ENCODE peak calls at places on chromosomes 1 and 21, in four cellular contexts. O, S, Q and D are unnamed samples.

GRCh38 chr1:158002630-158003408 is 9.4 kb downstream of the KIRREL1 start:
- DNase-seq in O (no peak), S (no peak), Q (no peak), D (no peak)

GRCh38 chr1:16064536-16065196 is 8.8 kb downstream of the FAM131C start:
- DNase-seq in O (no peak), S (no peak), Q (no peak), D (no peak)

GRCh38 chr1:170987397-170987796 is 52.1 kb downstream of the MROH9 start:
- DNase-seq in O (no peak), S (no peak), Q (no peak), D (no peak)

GRCh38 chr1:111848852-111849545 is 93.3 kb downstream of the DDX20 start:
- DNase-seq in O (no peak), S (no peak), Q (no peak), D (no peak)

GRCh38 chr1:230517786-230518185 is 91.7 kb upstream of the PGBD5 start:
- DNase-seq in O (no peak), S (no peak), Q (no peak), D (no peak)

GRCh38 chr1:44405804-44406743 is 1.0 kb downstream of the RNF220 start:
- DNase-seq in O (no peak), S (peak), Q (no peak), D (no peak)

GRCh38 chr21:44054710-44055109 is 42.6 kb downstream of the TRAPPC10 start:
- DNase-seq in O (no peak), S (no peak), Q (peak), D (no peak)

GRCh38 chr21:41315726-41316125 is 875 bp upstream of the FAM3B start:
- DNase-seq in O (no peak), S (no peak), Q (no peak), D (no peak)

GRCh38 chr1:18554597-18554996 is 73.9 kb downstream of the KLHDC7A start:
- DNase-seq in O (no peak), S (no peak), Q (no peak), D (no peak)

GRCh38 chr1:74729741-74730478 is 2.9 kb downstream of the CRYZ start:
- DNase-seq in O (no peak), S (no peak), Q (peak), D (no peak)

GRCh38 chr1:228216371-228217320 is 8.8 kb downstream of the OBSCN start:
- DNase-seq in O (no peak), S (peak), Q (no peak), D (no peak)

GRCh38 chr1:233394860-233395717 is 67.6 kb downstream of the MAP3K21 start:
- DNase-seq in O (no peak), S (no peak), Q (peak), D (no peak)

GRCh38 chr1:40049745-40050144 is 9.2 kb downstream of the CAP1 start:
- DNase-seq in O (no peak), S (peak), Q (no peak), D (no peak)

GRCh38 chr1:67213164-67213563 is 46.9 kb downstream of the IL23R start:
- DNase-seq in O (no peak), S (no peak), Q (peak), D (no peak)

GRCh38 chr1:223707270-223708000 is 4.9 kb upstream of the CAPN2 start:
- DNase-seq in O (peak), S (peak), Q (peak), D (no peak)

GRCh38 chr1:86537928-86538695 is 8.8 kb upstream of the CLCA4 start:
- DNase-seq in O (no peak), S (no peak), Q (no peak), D (no peak)

GRCh38 chr1:89454845-89455521 is 69.6 kb upstream of the LRRC8B start:
- DNase-seq in O (no peak), S (peak), Q (peak), D (peak)

GRCh38 chr1:19656780-19657475 is 7.7 kb upstream of the HTR6 start:
- DNase-seq in O (no peak), S (no peak), Q (no peak), D (no peak)

GRCh38 chr1:7705048-7705907 is 65.8 kb upstream of the VAMP3 start:
- DNase-seq in O (no peak), S (peak), Q (no peak), D (no peak)

GRCh38 chr1:157194739-157195520 is 56.7 kb upstream of the ETV3 start:
- DNase-seq in O (no peak), S (peak), Q (no peak), D (no peak)

GRCh38 chr1:145962157-145963102 is 1.9 kb downstream of the ANKRD34A start:
- DNase-seq in O (peak), S (peak), Q (no peak), D (peak)

GRCh38 chr21:36917487-36918158 is 48.8 kb downstream of the HLCS start:
- DNase-seq in O (no peak), S (no peak), Q (peak), D (no peak)

GRCh38 chr1:56516539-56517252 is 62.7 kb downstream of the PLPP3 start:
- DNase-seq in O (peak), S (no peak), Q (peak), D (no peak)

GRCh38 chr1:15733726-15734226 is 2.3 kb upstream of the SLC25A34 start:
- DNase-seq in O (no peak), S (no peak), Q (no peak), D (no peak)

GRCh38 chr1:44030606-44031050 is 634 bp downstream of the SLC6A9 start:
- DNase-seq in O (peak), S (no peak), Q (peak), D (no peak)

GRCh38 chr1:58136502-58136901 is 410.0 kb downstream of the OMA1 start:
- DNase-seq in O (no peak), S (no peak), Q (no peak), D (no peak)

GRCh38 chr1:228366062-228366850 is 40.4 kb downstream of the TRIM11 start:
- DNase-seq in O (no peak), S (no peak), Q (no peak), D (no peak)

GRCh38 chr1:167756760-167757405 is 35.1 kb downstream of the MPZL1 start:
- DNase-seq in O (no peak), S (no peak), Q (no peak), D (no peak)

GRCh38 chr1:69688178-69688577 is 120.5 kb downstream of the LRRC7 start:
- DNase-seq in O (no peak), S (no peak), Q (no peak), D (no peak)

GRCh38 chr1:181592261-181592859 is 109.0 kb downstream of the CACNA1E start:
- DNase-seq in O (no peak), S (no peak), Q (no peak), D (no peak)

GRCh38 chr1:154967331-154967950 is 3.1 kb downstream of the SHC1 start:
- DNase-seq in O (no peak), S (no peak), Q (no peak), D (no peak)

GRCh38 chr1:53526451-53527101 is 67.4 kb downstream of the DMRTB1 start:
- DNase-seq in O (no peak), S (no peak), Q (peak), D (no peak)

GRCh38 chr1:25073640-25074270 is 143.7 kb upstream of the RUNX3 start:
- DNase-seq in O (no peak), S (no peak), Q (no peak), D (no peak)